ENCODE peak calls at places on chromosomes 7 and 10, in ten cellular contexts. H is right atrium auricular region, G is PC-9, V is A549, U is fibroblast of mammary gland, P is choroid plexus epithelial cell, E is ovary, L is mucosa of descending colon, R is AG09309, K is GM23338. F is an unnamed sample.

GRCh38 chr10:98485959-98486358 is 39.2 kb upstream of the HPS1 start:
- DNase-seq in L (no peak), P (no peak), E (no peak), K (peak), G (no peak), V (no peak), H (no peak), U (no peak), R (no peak), F (no peak)

GRCh38 chr7:54778696-54779285 is 19.8 kb upstream of the SEC61G start:
- DNase-seq in H (no peak), P (no peak), L (no peak), U (peak), G (no peak), E (no peak), K (no peak), V (no peak), R (no peak), F (no peak)

GRCh38 chr10:123517901-123518300 is 148.3 kb upstream of the GPR26 start:
- DNase-seq in V (no peak), P (no peak), H (no peak), L (no peak), G (no peak), K (no peak), E (no peak), U (no peak), R (no peak), F (no peak)

GRCh38 chr7:131284702-131285419 is 42.8 kb upstream of the MKLN1 start:
- DNase-seq in P (peak), L (no peak), G (peak), H (peak), R (no peak), V (no peak), K (no peak), E (peak), U (peak), F (no peak)

GRCh38 chr7:3301472-3301778 is 373 bp downstream of the SDK1 start:
- DNase-seq in P (no peak), R (no peak), K (no peak), E (no peak), G (no peak), H (no peak), V (no peak), U (no peak), L (no peak), F (no peak)

GRCh38 chr10:35336921-35337741 is 822 bp downstream of the CCNY start:
- DNase-seq in G (peak), R (no peak), L (peak), K (peak), E (peak), H (no peak), P (no peak), V (peak), U (peak), F (peak)

GRCh38 chr10:51804861-51805260 is 105.5 kb upstream of the CSTF2T start:
- DNase-seq in G (no peak), V (no peak), H (no peak), E (no peak), L (no peak), K (no peak), U (peak), P (peak), R (peak), F (no peak)

GRCh38 chr10:102643346-102644065 is 773 bp upstream of the TRIM8 start:
- DNase-seq in L (peak), K (peak), E (peak), U (peak), H (no peak), R (peak), V (peak), P (peak), G (peak), F (peak)

GRCh38 chr10:106515206-106515790 is 649.2 kb downstream of the SORCS1 start:
- DNase-seq in V (no peak), K (no peak), E (no peak), H (no peak), P (no peak), G (no peak), R (no peak), L (no peak), U (no peak), F (no peak)

GRCh38 chr7:40047661-40048060 is 86.8 kb downstream of the MPLKIP start:
- DNase-seq in L (no peak), V (peak), G (no peak), E (no peak), K (no peak), H (no peak), R (no peak), U (no peak), P (peak), F (no peak)

GRCh38 chr10:101062231-101063161 is 707 bp downstream of the KAZALD1 start:
- DNase-seq in H (no peak), V (peak), G (peak), R (no peak), P (peak), L (peak), E (peak), U (peak), K (peak), F (peak)

GRCh38 chr10:27794157-27794556 is 48.5 kb upstream of the MKX start:
- DNase-seq in H (no peak), P (peak), R (no peak), V (peak), K (peak), G (no peak), E (no peak), L (peak), U (peak), F (no peak)

GRCh38 chr10:69800109-69800508 is 1.6 kb upstream of the COL13A1 start:
- DNase-seq in P (peak), R (no peak), U (peak), E (peak), L (peak), H (no peak), K (peak), V (peak), G (peak), F (peak)

GRCh38 chr7:18356195-18356645 is 139.3 kb upstream of the HDAC9 start:
- DNase-seq in U (peak), K (peak), R (peak), L (no peak), G (no peak), P (peak), E (no peak), V (peak), H (no peak), F (no peak)

GRCh38 chr10:103578782-103579382 is 85.4 kb downstream of the NEURL1 start:
- DNase-seq in L (peak), P (no peak), V (peak), E (no peak), H (no peak), G (no peak), U (no peak), K (no peak), R (no peak), F (peak)

GRCh38 chr10:89861584-89862287 is 160.3 kb downstream of the KIF20B start:
- DNase-seq in R (no peak), G (no peak), H (no peak), V (no peak), L (no peak), K (no peak), E (no peak), U (peak), P (peak), F (no peak)

GRCh38 chr10:95655571-95656290 is 780 bp downstream of the ALDH18A1 start:
- DNase-seq in H (no peak), K (peak), U (peak), P (peak), R (no peak), G (no peak), L (peak), E (no peak), V (peak), F (peak)

GRCh38 chr10:15815242-15815885 is 44.9 kb downstream of the MINDY3 start:
- DNase-seq in G (no peak), E (no peak), R (no peak), H (no peak), P (no peak), V (no peak), U (no peak), L (no peak), K (no peak), F (no peak)

GRCh38 chr10:77156406-77156879 is 481.2 kb downstream of the KCNMA1 start:
- DNase-seq in U (peak), K (no peak), P (peak), E (no peak), G (no peak), R (peak), H (no peak), V (peak), L (peak), F (peak)

GRCh38 chr7:131244259-131244852 is 83.3 kb upstream of the MKLN1 start:
- DNase-seq in U (peak), V (peak), H (no peak), G (peak), P (peak), R (peak), E (peak), K (peak), L (no peak), F (no peak)

GRCh38 chr7:40879941-40880558 is 745.2 kb downstream of the SUGCT start:
- DNase-seq in H (no peak), P (peak), K (no peak), G (no peak), E (no peak), U (peak), V (no peak), R (peak), L (no peak), F (no peak)

GRCh38 chr7:69395072-69395714 is 203.1 kb upstream of the AUTS2 start:
- DNase-seq in K (no peak), P (peak), R (peak), H (peak), E (no peak), L (no peak), U (peak), G (no peak), V (peak), F (no peak)

GRCh38 chr10:126843299-126843934 is 61.8 kb upstream of the DOCK1 start:
- DNase-seq in H (no peak), V (no peak), P (no peak), U (no peak), K (no peak), R (no peak), G (no peak), E (no peak), L (peak), F (no peak)

GRCh38 chr7:925601-926000 is 28.9 kb downstream of the ADAP1 start:
- DNase-seq in L (peak), G (peak), K (no peak), P (no peak), H (no peak), U (no peak), E (peak), V (no peak), R (no peak), F (peak)

GRCh38 chr10:78817804-78818203 is 251.0 kb upstream of the ZMIZ1 start:
- DNase-seq in V (no peak), K (peak), H (no peak), G (no peak), U (no peak), E (no peak), L (no peak), P (no peak), R (no peak), F (no peak)

GRCh38 chr10:124058346-124059003 is 34.9 kb downstream of the CHST15 start:
- DNase-seq in R (no peak), H (no peak), K (no peak), U (peak), L (no peak), P (peak), V (no peak), E (no peak), G (no peak), F (no peak)

GRCh38 chr10:93070378-93071176 is 3.1 kb upstream of the CYP26A1 start:
- DNase-seq in U (no peak), H (peak), K (no peak), R (no peak), E (no peak), P (no peak), L (no peak), V (no peak), G (no peak), F (no peak)

GRCh38 chr10:6207658-6208057 is 4.9 kb downstream of the PFKFB3 start:
- DNase-seq in E (no peak), H (no peak), R (no peak), V (peak), U (no peak), G (no peak), K (no peak), P (peak), L (no peak), F (no peak)

GRCh38 chr10:124105594-124105993 is 12.2 kb upstream of the CHST15 start:
- DNase-seq in G (no peak), P (peak), K (no peak), H (no peak), U (no peak), V (no peak), R (no peak), E (peak), L (no peak), F (no peak)

GRCh38 chr7:132002343-132002968 is 446.0 kb upstream of the PODXL start:
- DNase-seq in P (peak), E (no peak), L (no peak), V (peak), U (no peak), G (no peak), H (no peak), R (no peak), K (no peak), F (no peak)

GRCh38 chr10:31419394-31420063 is 100.5 kb downstream of the ZEB1 start:
- DNase-seq in G (no peak), E (no peak), L (no peak), K (no peak), H (no peak), V (no peak), R (peak), U (peak), P (peak), F (no peak)

GRCh38 chr10:100749309-100750217 is 4.2 kb downstream of the PAX2 start:
- DNase-seq in P (no peak), V (no peak), R (no peak), E (no peak), K (peak), U (no peak), L (no peak), H (no peak), G (no peak), F (no peak)

GRCh38 chr7:113217314-113217713 is 99.0 kb upstream of the SMIM30 start:
- DNase-seq in R (no peak), G (no peak), V (no peak), K (no peak), L (no peak), H (no peak), U (no peak), E (no peak), P (no peak), F (no peak)

GRCh38 chr7:87414400-87415188 is 60.9 kb downstream of the ABCB4 start:
- DNase-seq in E (no peak), G (no peak), L (no peak), H (no peak), R (no peak), V (peak), P (peak), U (peak), K (no peak), F (no peak)

GRCh38 chr7:101066858-101067227 is 18.4 kb upstream of the TRIM56 start:
- DNase-seq in U (no peak), P (peak), V (no peak), H (no peak), R (no peak), L (no peak), G (no peak), K (no peak), E (no peak), F (no peak)

GRCh38 chr7:5284304-5285281 is 1.9 kb downstream of the SLC29A4 start:
- DNase-seq in V (peak), L (peak), K (peak), H (no peak), G (peak), P (peak), U (peak), E (peak), R (no peak), F (peak)

GRCh38 chr10:23367896-23368685 is 23.5 kb upstream of the C10orf67 start:
- DNase-seq in E (no peak), G (no peak), H (no peak), K (no peak), P (no peak), L (no peak), U (no peak), R (no peak), V (no peak), F (no peak)

GRCh38 chr10:131310054-131310903 is 1.2 kb downstream of the TCERG1L start:
- DNase-seq in E (no peak), R (no peak), U (peak), L (no peak), G (no peak), K (peak), H (no peak), P (peak), V (no peak), F (no peak)
- H3K4me3 ChIP-seq in E (no peak), R (no peak), U (no peak), L (no peak), G (no peak), K (peak), H (no peak), P (no peak), V (no peak), F (no peak)

GRCh38 chr7:43053968-43054367 is 58.5 kb upstream of the HECW1 start:
- DNase-seq in P (no peak), K (no peak), R (no peak), L (no peak), E (no peak), U (no peak), H (no peak), G (no peak), V (no peak), F (no peak)
- H3K4me3 ChIP-seq in P (no peak), K (no peak), R (no peak), L (no peak), E (no peak), U (no peak), H (no peak), G (no peak), V (no peak), F (no peak)

GRCh38 chr10:132293416-132294195 is 14.1 kb downstream of the STK32C start:
- DNase-seq in L (no peak), G (no peak), K (no peak), V (no peak), P (peak), R (no peak), E (no peak), H (no peak), U (no peak), F (no peak)

GRCh38 chr10:132294196-132294520 is 13.6 kb downstream of the STK32C start:
- DNase-seq in L (no peak), V (no peak), G (no peak), H (no peak), U (no peak), K (no peak), P (no peak), R (no peak), E (no peak), F (no peak)

GRCh38 chr10:132291826-132292225 is 15.9 kb downstream of the STK32C start:
- DNase-seq in K (no peak), L (no peak), V (no peak), U (no peak), P (no peak), H (no peak), E (no peak), R (no peak), G (no peak), F (no peak)

GRCh38 chr10:132292287-132292971 is 15.3 kb downstream of the STK32C start:
- DNase-seq in V (no peak), G (no peak), P (no peak), H (no peak), U (no peak), K (no peak), L (no peak), E (no peak), R (no peak), F (no peak)

GRCh38 chr10:132292972-132293415 is 14.8 kb downstream of the STK32C start:
- DNase-seq in G (no peak), L (no peak), K (no peak), E (no peak), H (no peak), V (no peak), R (no peak), U (no peak), P (no peak), F (no peak)
- H3K4me3 ChIP-seq in G (no peak), L (no peak), K (no peak), E (no peak), H (no peak), V (no peak), R (no peak), U (no peak), P (no peak), F (no peak)

GRCh38 chr7:28083159-28083997 is 97.2 kb downstream of the JAZF1 start:
- DNase-seq in H (peak), V (peak), K (no peak), P (peak), U (peak), E (peak), R (peak), L (no peak), G (no peak), F (no peak)
- H3K4me3 ChIP-seq in H (no peak), V (no peak), K (no peak), P (no peak), U (no peak), E (no peak), R (no peak), L (no peak), G (no peak), F (no peak)

GRCh38 chr7:120273476-120273975 is 551 bp downstream of the KCND2 start:
- DNase-seq in P (peak), V (peak), E (peak), K (peak), R (no peak), L (peak), U (peak), H (no peak), G (peak), F (peak)

GRCh38 chr7:120274482-120274881 is 1.5 kb downstream of the KCND2 start:
- DNase-seq in R (no peak), K (no peak), E (no peak), L (no peak), V (no peak), P (no peak), U (no peak), G (no peak), H (no peak), F (no peak)

GRCh38 chr7:120274899-120275298 is 1.9 kb downstream of the KCND2 start:
- DNase-seq in R (no peak), K (no peak), L (no peak), U (no peak), G (no peak), H (no peak), P (no peak), E (peak), V (no peak), F (no peak)

GRCh38 chr7:120272261-120272895 is 597 bp upstream of the KCND2 start:
- DNase-seq in U (peak), P (peak), L (peak), E (peak), K (peak), R (no peak), H (no peak), V (peak), G (peak), F (no peak)

GRCh38 chr7:120272896-120273475 is at the start of gene KCND2:
- DNase-seq in G (peak), K (peak), L (no peak), R (no peak), U (peak), E (peak), H (no peak), V (no peak), P (no peak), F (no peak)
- H3K4me3 ChIP-seq in G (peak), K (peak), L (no peak), R (peak), U (peak), E (peak), H (peak), V (peak), P (peak), F (no peak)

DNA sequence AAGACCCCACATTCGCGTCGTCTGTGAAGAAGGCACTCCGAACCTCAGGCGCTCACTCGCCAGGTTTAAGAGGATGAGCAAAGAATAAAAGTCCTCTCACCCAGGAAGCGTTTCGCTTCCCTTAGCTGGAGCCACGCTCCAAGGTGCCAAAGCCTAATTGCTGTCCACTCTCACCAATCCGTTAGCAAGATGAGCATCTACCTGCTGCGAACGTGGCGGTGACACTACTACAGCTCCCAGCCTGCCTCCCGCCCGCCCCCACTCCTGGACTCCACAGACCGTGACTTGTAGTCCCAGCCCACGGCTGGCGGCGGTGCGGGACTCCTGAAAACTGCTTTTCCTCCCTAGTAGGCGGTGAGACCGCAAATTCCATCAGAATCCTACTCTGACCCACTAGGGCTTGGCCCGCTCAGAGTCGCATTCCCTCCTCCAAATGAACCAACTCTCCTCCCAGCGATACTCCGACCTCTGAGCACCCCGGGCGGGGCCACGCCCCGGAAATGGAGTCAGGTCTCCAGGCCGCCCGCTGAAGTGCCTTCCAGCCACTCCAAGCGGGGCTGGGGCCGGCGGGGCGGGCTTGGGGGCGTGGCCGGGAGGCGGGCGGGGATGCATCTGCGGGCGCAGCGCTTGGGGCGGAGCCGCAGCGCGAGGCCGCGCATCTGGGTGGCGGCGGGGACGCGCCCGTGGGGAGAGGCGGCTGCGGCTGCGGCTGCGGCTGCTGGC is 521 bp upstream of the PTPN12 start:
- DNase-seq in L (peak), R (peak), V (peak), G (peak), E (peak), H (peak), U (peak), P (peak), K (peak), F (peak)
- H3K4me3 ChIP-seq in L (peak), R (peak), V (peak), G (peak), E (peak), H (peak), U (peak), P (peak), K (peak), F (peak)

GRCh38 chr7:150686030-150686626 is 622 bp downstream of the GIMAP2 start:
- DNase-seq in L (no peak), K (no peak), V (no peak), G (no peak), H (no peak), R (no peak), P (peak), E (no peak), U (no peak), F (no peak)

GRCh38 chr7:150688630-150689029 is 3.1 kb downstream of the GIMAP2 start:
- DNase-seq in R (no peak), K (peak), V (no peak), L (no peak), G (no peak), P (no peak), H (no peak), E (no peak), U (no peak), F (no peak)

GRCh38 chr7:150685219-150686029 is at the start of gene GIMAP2:
- DNase-seq in L (peak), G (no peak), U (peak), K (no peak), V (no peak), E (no peak), R (no peak), P (peak), H (no peak), F (no peak)
- H3K4me3 ChIP-seq in L (peak), G (peak), U (peak), K (no peak), V (no peak), E (peak), R (no peak), P (peak), H (peak), F (no peak)

GRCh38 chr7:103031781-103032180 is 42.8 kb downstream of the FBXL13 start:
- DNase-seq in E (no peak), K (no peak), L (no peak), P (no peak), R (no peak), V (no peak), G (no peak), H (no peak), U (peak), F (no peak)
- H3K4me3 ChIP-seq in E (no peak), K (no peak), L (no peak), P (no peak), R (no peak), V (no peak), G (no peak), H (no peak), U (no peak), F (no peak)